ENCODE peak calls at places on chromosomes 2 and 18, in eight cellular contexts. Z is neuronal stem cell, K is A549, B is aorta, U is IMR-90, M is mammary epithelial cell, T is SJCRH30, D is neural progenitor cell. C is an unnamed sample.
A peak's percentile ranks its signal among the peaks of the same experiment; 100 is the strongest.

GRCh38 chr2:164624296-164624695 is 3.0 kb upstream of the GRB14 start:
- DNase-seq in M (no peak), U (no peak), Z (no peak), K (no peak), D (no peak), B (no peak), T (no peak), C (no peak)

GRCh38 chr2:85247591-85247990 is 80.2 kb downstream of the TGOLN2 start:
- DNase-seq in K (no peak), D (no peak), Z (no peak), T (no peak), U (no peak), B (no peak), M (no peak), C (no peak)

GRCh38 chr2:133553838-133554408 is 14.3 kb downstream of the NCKAP5 start:
- DNase-seq in D (no peak), Z (no peak), K (no peak), U (no peak), B (no peak), T (no peak), M (no peak), C (no peak)

GRCh38 chr2:71703981-71704545 is 250.7 kb downstream of the DYSF start:
- DNase-seq in B (peak; percentile 39), Z (no peak), D (no peak), T (no peak), K (no peak), M (no peak), U (no peak), C (no peak)

GRCh38 chr2:31132786-31133185 is 5.5 kb downstream of the GALNT14 start:
- DNase-seq in K (no peak), B (no peak), T (no peak), U (no peak), M (no peak), Z (no peak), D (no peak), C (no peak)

GRCh38 chr18:23884712-23885375 is 129.7 kb upstream of the TTC39C start:
- DNase-seq in Z (no peak), K (no peak), M (peak; percentile 61), U (no peak), T (no peak), B (no peak), D (no peak), C (no peak)

GRCh38 chr2:15313657-15314056 is 247.5 kb downstream of the NBAS start:
- DNase-seq in D (no peak), U (peak; percentile 71), T (peak; percentile 7), K (no peak), M (peak; percentile 72), B (no peak), Z (no peak), C (no peak)

GRCh38 chr2:197191948-197192338 is 118.6 kb downstream of the ANKRD44 start:
- DNase-seq in M (no peak), Z (no peak), U (no peak), T (no peak), B (no peak), D (no peak), K (no peak), C (no peak)

GRCh38 chr2:16055848-16056580 is 115.7 kb downstream of the MYCN start:
- DNase-seq in U (no peak), T (no peak), M (no peak), K (no peak), B (no peak), Z (no peak), D (no peak), C (no peak)

GRCh38 chr2:41698787-41699422 is 348.9 kb upstream of the PKDCC start:
- DNase-seq in T (peak; percentile 22), K (peak; percentile 33), U (no peak), M (no peak), D (peak; percentile 70), B (peak; percentile 85), Z (peak; percentile 45), C (no peak)

GRCh38 chr18:59325965-59326364 is 7.5 kb upstream of the CPLX4 start:
- DNase-seq in U (no peak), B (no peak), D (no peak), T (no peak), M (no peak), K (no peak), Z (no peak), C (no peak)

GRCh38 chr2:98172951-98173350 is 86.0 kb downstream of the VWA3B start:
- DNase-seq in K (no peak), B (no peak), U (no peak), Z (no peak), T (no peak), M (no peak), D (no peak), C (no peak)

GRCh38 chr18:46141199-46141598 is 37.0 kb downstream of the HAUS1 start:
- DNase-seq in T (no peak), U (no peak), K (no peak), M (no peak), Z (no peak), B (no peak), D (no peak), C (no peak)

GRCh38 chr2:202035089-202035940 is 1.7 kb downstream of the FZD7 start:
- DNase-seq in T (no peak), K (no peak), U (peak; percentile 87), M (peak; percentile 58), Z (peak; percentile 74), D (peak; percentile 85), B (peak; percentile 91), C (no peak)

GRCh38 chr2:37100054-37100453 is 15.7 kb downstream of the GPATCH11 start:
- DNase-seq in T (no peak), B (no peak), D (no peak), M (no peak), Z (no peak), K (no peak), U (no peak), C (no peak)

GRCh38 chr2:37096568-37096967 is 12.2 kb downstream of the GPATCH11 start:
- DNase-seq in M (no peak), T (no peak), U (no peak), D (no peak), B (no peak), Z (no peak), K (no peak), C (no peak)

DNA sequence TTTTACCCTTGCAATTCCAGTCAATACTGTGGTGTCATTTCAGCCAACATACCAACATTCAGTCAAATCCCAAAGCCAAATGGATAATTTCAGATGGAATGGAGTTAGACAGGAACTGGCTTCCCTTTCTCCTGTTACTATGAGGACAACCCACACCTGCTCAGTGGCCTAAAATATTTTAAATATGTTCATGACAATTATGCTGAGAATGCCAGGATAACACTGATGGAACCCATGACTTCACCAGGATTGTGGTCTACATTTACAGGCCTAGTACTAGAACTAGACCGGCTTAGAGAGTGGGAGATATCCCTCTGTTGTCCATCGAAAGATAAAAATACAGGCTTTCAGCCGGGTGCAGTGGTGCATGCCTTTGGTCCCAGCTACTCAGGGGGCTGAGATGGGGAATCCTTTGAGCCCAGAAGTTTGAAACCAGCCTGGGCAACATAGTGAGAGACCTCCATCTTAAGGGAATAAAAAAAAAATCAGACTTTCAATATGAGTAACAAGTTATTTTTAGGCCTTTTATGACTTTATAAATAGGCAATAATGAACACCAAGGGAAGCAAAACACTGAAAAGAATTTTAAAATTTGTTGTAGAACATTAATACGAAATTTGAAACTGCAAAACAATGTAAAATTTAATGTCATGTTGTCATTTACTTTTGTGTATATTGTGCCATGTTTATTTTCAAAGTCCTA is 14.2 kb downstream of the GPATCH11 start:
- DNase-seq in T (peak; percentile 61), K (no peak), M (no peak), U (no peak), D (no peak), Z (no peak), B (no peak), C (no peak)
- H3K4me3 ChIP-seq in T (no peak overlapping the region), K (no peak overlapping the region), M (no peak overlapping the region), U (no peak overlapping the region), D (no peak overlapping the region), Z (no peak overlapping the region), B (no peak overlapping the region), C (no peak overlapping the region)

GRCh38 chr18:3265564-3266033 is 3.7 kb downstream of the MYL12B start:
- DNase-seq in B (no peak), D (peak; percentile 17), T (no peak), Z (no peak), U (peak; percentile 75), M (no peak), K (no peak), C (no peak)

GRCh38 chr18:3268306-3268705 is 6.4 kb downstream of the MYL12B start:
- DNase-seq in Z (no peak), T (no peak), K (no peak), D (no peak), B (no peak), M (no peak), U (no peak), C (no peak)

GRCh38 chr18:3269900-3270299 is 8.0 kb downstream of the MYL12B start:
- DNase-seq in Z (no peak), D (no peak), K (no peak), T (no peak), B (no peak), M (no peak), U (no peak), C (no peak)

GRCh38 chr18:3266062-3266608 is 4.2 kb downstream of the MYL12B start:
- DNase-seq in M (peak; percentile 84), B (no peak), D (no peak), T (no peak), Z (no peak), K (no peak), U (no peak), C (no peak)

GRCh38 chr18:3269241-3269640 is 7.3 kb downstream of the MYL12B start:
- DNase-seq in K (no peak), D (no peak), Z (no peak), T (no peak), B (no peak), M (no peak), U (no peak), C (no peak)
- H3K4me1 ChIP-seq in K (peaks cover 58% of the 10 kb centered on the region), D (no peaks in the 10 kb centered on the region), Z (no peaks in the 10 kb centered on the region), T (no peaks in the 10 kb centered on the region), B (peaks cover 8% of the 10 kb centered on the region), M (peaks cover 53% of the 10 kb centered on the region), U (peaks cover 13% of the 10 kb centered on the region), C (peaks cover 61% of the 10 kb centered on the region)

GRCh38 chr2:188979119-188979729 is 5.1 kb downstream of the COL3A1 start:
- DNase-seq in U (peak; percentile 58), T (peak; percentile 27), D (no peak), M (no peak), Z (no peak), K (no peak), B (no peak), C (no peak)
- H3K4me3 ChIP-seq in U (peak overlapping the region; percentile 18), T (peak overlapping the region; percentile 21), D (no peak overlapping the region), M (no peak overlapping the region), Z (no peak overlapping the region), K (no peak overlapping the region), B (peak overlapping the region; percentile 76), C (no peak overlapping the region)

DNA sequence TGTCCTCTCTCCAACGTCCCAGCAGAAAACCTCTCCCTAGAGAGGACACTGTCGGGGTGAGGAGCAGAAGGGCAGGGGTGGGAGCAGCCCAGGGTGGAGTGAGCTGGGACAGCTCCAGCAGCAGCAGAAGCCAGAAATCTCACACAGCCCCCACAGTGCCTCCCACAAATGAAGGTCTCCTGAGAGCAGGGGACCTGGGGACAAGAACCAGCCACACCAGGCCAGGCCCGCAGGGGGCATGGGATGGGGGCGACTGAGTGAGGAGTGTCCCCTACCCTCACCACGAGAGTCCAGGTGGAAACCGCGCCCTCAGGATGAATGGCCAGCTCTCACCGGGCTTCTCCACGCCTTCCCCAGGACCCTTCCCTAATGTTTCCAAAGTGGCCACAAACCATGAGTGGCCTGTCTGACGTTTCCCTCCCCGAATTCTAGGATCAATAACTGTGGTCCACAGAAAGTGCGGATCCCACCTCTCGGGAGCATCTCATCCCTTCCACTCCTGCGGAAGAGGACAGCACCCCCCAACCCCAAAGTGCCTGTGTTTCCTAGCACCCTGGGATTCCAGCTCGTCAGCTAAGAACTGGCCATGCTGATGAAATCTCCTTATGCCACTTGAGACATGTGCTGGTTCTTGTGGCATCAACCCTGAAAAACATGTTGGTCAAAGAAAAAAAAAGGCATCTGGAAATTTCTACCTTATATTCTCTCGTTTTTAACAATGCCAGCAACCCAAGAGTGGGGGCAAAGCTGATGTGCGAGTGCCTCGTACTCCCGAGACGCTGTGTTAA is 121.1 kb downstream of the HDAC4 start:
- DNase-seq in T (no peak), M (no peak), U (no peak), K (no peak), Z (no peak), B (peak; percentile 71), D (no peak), C (no peak)
- H3K4me1 ChIP-seq in T (no peaks in the 10 kb centered on the region), M (peaks cover 27% of the 10 kb centered on the region), U (peaks cover 41% of the 10 kb centered on the region), K (peaks cover 63% of the 10 kb centered on the region), Z (peaks cover 15% of the 10 kb centered on the region), B (no peaks in the 10 kb centered on the region), D (peaks cover 8% of the 10 kb centered on the region), C (peaks cover 13% of the 10 kb centered on the region)

C was measured in naive thymus-derived CD4-positive, alpha-beta T cell.